ENCODE peak calls at places on chromosomes 12 and 14, in ten cellular contexts. One of them, this sample, is unnamed. For H3K4me1, the result is how much of the 10 kb centered on the place peaks cover.

GRCh38 chr12:52836042-52836466 is 1.9 kb upstream of the KRT79 start:
- DNase-seq in PC-3: peak
- DNase-seq in heart right ventricle: no peak
- DNase-seq in adrenal gland: no peak
- DNase-seq in BE2C: no peak
- DNase-seq in heart left ventricle: no peak
- DNase-seq in thoracic aorta: no peak
- DNase-seq in esophagus muscularis mucosa: no peak
- DNase-seq in body of pancreas: no peak
- DNase-seq in astrocyte: peak
- DNase-seq in this sample: no peak

GRCh38 chr14:102215071-102215470 is 75.4 kb downstream of the WDR20 start:
- DNase-seq in PC-3: peak
- DNase-seq in BE2C: no peak
- DNase-seq in adrenal gland: peak
- DNase-seq in thoracic aorta: peak
- DNase-seq in heart right ventricle: no peak
- DNase-seq in heart left ventricle: peak
- DNase-seq in astrocyte: peak
- DNase-seq in body of pancreas: no peak
- DNase-seq in esophagus muscularis mucosa: no peak
- DNase-seq in this sample: peak

GRCh38 chr14:51792819-51793218 is 67.6 kb upstream of the GNG2 start:
- DNase-seq in adrenal gland: no peak
- DNase-seq in heart left ventricle: no peak
- DNase-seq in PC-3: no peak
- DNase-seq in BE2C: no peak
- DNase-seq in body of pancreas: no peak
- DNase-seq in heart right ventricle: no peak
- DNase-seq in esophagus muscularis mucosa: no peak
- DNase-seq in thoracic aorta: no peak
- DNase-seq in astrocyte: peak
- DNase-seq in this sample: no peak

GRCh38 chr14:103840016-103840415 is 7.4 kb downstream of the PPP1R13B start:
- DNase-seq in esophagus muscularis mucosa: no peak
- DNase-seq in astrocyte: no peak
- DNase-seq in heart right ventricle: no peak
- DNase-seq in body of pancreas: no peak
- DNase-seq in thoracic aorta: no peak
- DNase-seq in PC-3: no peak
- DNase-seq in adrenal gland: no peak
- DNase-seq in BE2C: no peak
- DNase-seq in heart left ventricle: no peak
- DNase-seq in this sample: no peak

GRCh38 chr14:99522457-99522891 is 41.3 kb downstream of the CCNK start:
- DNase-seq in heart right ventricle: no peak
- DNase-seq in esophagus muscularis mucosa: no peak
- DNase-seq in body of pancreas: no peak
- DNase-seq in astrocyte: peak
- DNase-seq in adrenal gland: peak
- DNase-seq in PC-3: peak
- DNase-seq in heart left ventricle: no peak
- DNase-seq in BE2C: peak
- DNase-seq in thoracic aorta: no peak
- DNase-seq in this sample: no peak

GRCh38 chr12:33330940-33331339 is 108.7 kb downstream of the SYT10 start:
- DNase-seq in astrocyte: no peak
- DNase-seq in thoracic aorta: no peak
- DNase-seq in esophagus muscularis mucosa: no peak
- DNase-seq in heart left ventricle: no peak
- DNase-seq in PC-3: no peak
- DNase-seq in BE2C: no peak
- DNase-seq in adrenal gland: no peak
- DNase-seq in heart right ventricle: no peak
- DNase-seq in body of pancreas: no peak
- DNase-seq in this sample: no peak

GRCh38 chr12:123024819-123025391 is 44.4 kb downstream of the ARL6IP4 start:
- DNase-seq in esophagus muscularis mucosa: no peak
- DNase-seq in PC-3: peak
- DNase-seq in thoracic aorta: no peak
- DNase-seq in adrenal gland: no peak
- DNase-seq in heart left ventricle: no peak
- DNase-seq in body of pancreas: no peak
- DNase-seq in BE2C: no peak
- DNase-seq in heart right ventricle: no peak
- DNase-seq in astrocyte: peak
- DNase-seq in this sample: no peak

GRCh38 chr12:53476769-53477209 is 22.5 kb downstream of the MAP3K12 start:
- DNase-seq in body of pancreas: no peak
- DNase-seq in thoracic aorta: no peak
- DNase-seq in adrenal gland: no peak
- DNase-seq in heart left ventricle: no peak
- DNase-seq in astrocyte: no peak
- DNase-seq in PC-3: peak
- DNase-seq in heart right ventricle: no peak
- DNase-seq in BE2C: peak
- DNase-seq in esophagus muscularis mucosa: no peak
- DNase-seq in this sample: no peak

GRCh38 chr12:12254549-12254948 is 12.3 kb downstream of the LRP6 start:
- DNase-seq in astrocyte: no peak
- DNase-seq in adrenal gland: no peak
- DNase-seq in heart right ventricle: no peak
- DNase-seq in heart left ventricle: no peak
- DNase-seq in PC-3: no peak
- DNase-seq in BE2C: no peak
- DNase-seq in esophagus muscularis mucosa: no peak
- DNase-seq in body of pancreas: no peak
- DNase-seq in thoracic aorta: no peak
- DNase-seq in this sample: no peak

GRCh38 chr12:10241781-10242180 is 29.1 kb downstream of the GABARAPL1 start:
- DNase-seq in thoracic aorta: no peak
- DNase-seq in adrenal gland: no peak
- DNase-seq in esophagus muscularis mucosa: no peak
- DNase-seq in body of pancreas: no peak
- DNase-seq in BE2C: no peak
- DNase-seq in PC-3: no peak
- DNase-seq in heart right ventricle: no peak
- DNase-seq in astrocyte: no peak
- DNase-seq in heart left ventricle: no peak
- DNase-seq in this sample: no peak

GRCh38 chr12:44584625-44585024 is 291.5 kb downstream of the NELL2 start:
- DNase-seq in body of pancreas: no peak
- DNase-seq in BE2C: no peak
- DNase-seq in thoracic aorta: no peak
- DNase-seq in adrenal gland: no peak
- DNase-seq in esophagus muscularis mucosa: no peak
- DNase-seq in heart right ventricle: no peak
- DNase-seq in astrocyte: no peak
- DNase-seq in PC-3: no peak
- DNase-seq in heart left ventricle: no peak
- DNase-seq in this sample: no peak
- TF ChIP-seq CTCF in body of pancreas: no peak
- TF ChIP-seq CTCF in BE2C: no peak
- TF ChIP-seq CTCF in thoracic aorta: no peak
- TF ChIP-seq CTCF in adrenal gland: no peak
- TF ChIP-seq CTCF in esophagus muscularis mucosa: no peak
- TF ChIP-seq CTCF in heart right ventricle: no peak
- TF ChIP-seq CTCF in astrocyte: no peak
- TF ChIP-seq CTCF in PC-3: no peak
- TF ChIP-seq CTCF in heart left ventricle: no peak
- TF ChIP-seq CTCF in this sample: no peak

GRCh38 chr12:55925371-55925770 is 2.3 kb downstream of the PYM1 start:
- DNase-seq in adrenal gland: no peak
- DNase-seq in heart left ventricle: no peak
- DNase-seq in PC-3: no peak
- DNase-seq in esophagus muscularis mucosa: no peak
- DNase-seq in astrocyte: no peak
- DNase-seq in heart right ventricle: no peak
- DNase-seq in body of pancreas: no peak
- DNase-seq in thoracic aorta: no peak
- DNase-seq in BE2C: no peak
- DNase-seq in this sample: no peak
- H3K4me1 ChIP-seq in adrenal gland: half or more
- H3K4me1 ChIP-seq in heart left ventricle: under half
- H3K4me1 ChIP-seq in PC-3: under half
- H3K4me1 ChIP-seq in esophagus muscularis mucosa: half or more
- H3K4me1 ChIP-seq in astrocyte: under half
- H3K4me1 ChIP-seq in heart right ventricle: under half
- H3K4me1 ChIP-seq in body of pancreas: under half
- H3K4me1 ChIP-seq in thoracic aorta: under half
- H3K4me1 ChIP-seq in BE2C: under half
- H3K4me1 ChIP-seq in this sample: under half

DNA sequence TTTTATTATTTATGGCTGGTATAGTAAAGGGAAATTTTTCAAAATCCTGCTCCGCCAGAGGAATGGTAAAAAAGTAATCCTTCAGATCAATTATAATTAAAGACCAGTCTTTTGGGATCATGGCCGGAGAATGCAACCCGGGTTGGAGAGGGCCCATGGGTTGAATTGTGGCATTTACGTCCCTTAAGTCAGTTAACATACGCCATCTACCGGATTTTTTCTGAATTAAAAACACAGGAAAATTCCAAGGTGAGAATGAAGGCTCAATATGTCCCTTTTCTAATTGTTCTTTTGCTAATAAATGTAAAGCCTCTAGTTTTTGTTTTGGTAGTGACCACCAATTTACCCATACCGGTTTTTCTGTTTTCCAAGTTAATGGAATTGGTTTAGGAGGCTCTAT is 602.8 kb downstream of the ALG10 start:
- DNase-seq in thoracic aorta: no peak
- DNase-seq in heart right ventricle: no peak
- DNase-seq in heart left ventricle: no peak
- DNase-seq in esophagus muscularis mucosa: no peak
- DNase-seq in BE2C: no peak
- DNase-seq in body of pancreas: no peak
- DNase-seq in adrenal gland: no peak
- DNase-seq in astrocyte: no peak
- DNase-seq in PC-3: peak
- DNase-seq in this sample: no peak
- TF ChIP-seq CTCF in thoracic aorta: no peak
- TF ChIP-seq CTCF in heart right ventricle: peak
- TF ChIP-seq CTCF in heart left ventricle: peak
- TF ChIP-seq CTCF in esophagus muscularis mucosa: no peak
- TF ChIP-seq CTCF in BE2C: peak
- TF ChIP-seq CTCF in body of pancreas: peak
- TF ChIP-seq CTCF in adrenal gland: peak
- TF ChIP-seq CTCF in astrocyte: no peak
- TF ChIP-seq CTCF in PC-3: peak
- TF ChIP-seq CTCF in this sample: no peak

GRCh38 chr14:105312973-105313372 is 1.6 kb upstream of the PACS2 start:
- DNase-seq in adrenal gland: no peak
- DNase-seq in BE2C: no peak
- DNase-seq in PC-3: no peak
- DNase-seq in body of pancreas: no peak
- DNase-seq in esophagus muscularis mucosa: no peak
- DNase-seq in astrocyte: no peak
- DNase-seq in heart right ventricle: no peak
- DNase-seq in heart left ventricle: no peak
- DNase-seq in thoracic aorta: no peak
- DNase-seq in this sample: no peak

GRCh38 chr14:105315211-105315721 is 718 bp downstream of the PACS2 start:
- DNase-seq in adrenal gland: peak
- DNase-seq in thoracic aorta: no peak
- DNase-seq in esophagus muscularis mucosa: no peak
- DNase-seq in BE2C: no peak
- DNase-seq in heart right ventricle: no peak
- DNase-seq in heart left ventricle: no peak
- DNase-seq in astrocyte: no peak
- DNase-seq in body of pancreas: peak
- DNase-seq in PC-3: peak
- DNase-seq in this sample: peak

GRCh38 chr14:105314287-105315185 is at the start of gene PACS2:
- DNase-seq in astrocyte: peak
- DNase-seq in adrenal gland: peak
- DNase-seq in body of pancreas: peak
- DNase-seq in heart right ventricle: peak
- DNase-seq in thoracic aorta: no peak
- DNase-seq in BE2C: peak
- DNase-seq in PC-3: peak
- DNase-seq in heart left ventricle: peak
- DNase-seq in esophagus muscularis mucosa: no peak
- DNase-seq in this sample: peak

GRCh38 chr14:105311838-105312237 is 2.7 kb upstream of the PACS2 start:
- DNase-seq in PC-3: no peak
- DNase-seq in heart left ventricle: no peak
- DNase-seq in body of pancreas: no peak
- DNase-seq in heart right ventricle: no peak
- DNase-seq in BE2C: no peak
- DNase-seq in astrocyte: no peak
- DNase-seq in thoracic aorta: no peak
- DNase-seq in esophagus muscularis mucosa: no peak
- DNase-seq in adrenal gland: no peak
- DNase-seq in this sample: no peak

GRCh38 chr14:105313381-105314286 is 914 bp upstream of the PACS2 start:
- DNase-seq in thoracic aorta: no peak
- DNase-seq in astrocyte: no peak
- DNase-seq in heart right ventricle: no peak
- DNase-seq in body of pancreas: no peak
- DNase-seq in heart left ventricle: no peak
- DNase-seq in BE2C: no peak
- DNase-seq in esophagus muscularis mucosa: no peak
- DNase-seq in adrenal gland: no peak
- DNase-seq in PC-3: no peak
- DNase-seq in this sample: peak
- H3K4me1 ChIP-seq in thoracic aorta: under half
- H3K4me1 ChIP-seq in astrocyte: under half
- H3K4me1 ChIP-seq in heart right ventricle: under half
- H3K4me1 ChIP-seq in body of pancreas: half or more
- H3K4me1 ChIP-seq in heart left ventricle: under half
- H3K4me1 ChIP-seq in BE2C: under half
- H3K4me1 ChIP-seq in esophagus muscularis mucosa: under half
- H3K4me1 ChIP-seq in adrenal gland: under half
- H3K4me1 ChIP-seq in PC-3: under half
- H3K4me1 ChIP-seq in this sample: under half

GRCh38 chr14:22221508-22221907 is 367.5 kb downstream of the DAD1 start:
- DNase-seq in body of pancreas: no peak
- DNase-seq in heart right ventricle: no peak
- DNase-seq in PC-3: peak
- DNase-seq in esophagus muscularis mucosa: no peak
- DNase-seq in BE2C: no peak
- DNase-seq in astrocyte: no peak
- DNase-seq in adrenal gland: no peak
- DNase-seq in thoracic aorta: no peak
- DNase-seq in heart left ventricle: no peak
- DNase-seq in this sample: no peak
- TF ChIP-seq CTCF in body of pancreas: no peak
- TF ChIP-seq CTCF in heart right ventricle: no peak
- TF ChIP-seq CTCF in PC-3: peak
- TF ChIP-seq CTCF in esophagus muscularis mucosa: no peak
- TF ChIP-seq CTCF in BE2C: peak
- TF ChIP-seq CTCF in astrocyte: peak
- TF ChIP-seq CTCF in adrenal gland: peak
- TF ChIP-seq CTCF in thoracic aorta: no peak
- TF ChIP-seq CTCF in heart left ventricle: no peak
- TF ChIP-seq CTCF in this sample: peak